ENCODE peak calls at places on chromosome 15, in five cellular contexts. One of them, this sample, is unnamed. For H3K27me3, the result is how much of the 10 kb centered on the place peaks cover.

GRCh38 chr15:78170848-78171773 is 21.9 kb downstream of the IDH3A start:
- DNase-seq in right atrium auricular region: no peak
- DNase-seq in heart left ventricle: no peak
- DNase-seq in psoas muscle: no peak
- DNase-seq in BJ: no peak
- DNase-seq in this sample: no peak

GRCh38 chr15:61556037-61556648 is 327.0 kb upstream of the RORA start:
- DNase-seq in right atrium auricular region: no peak
- DNase-seq in heart left ventricle: no peak
- DNase-seq in psoas muscle: no peak
- DNase-seq in BJ: no peak
- DNase-seq in this sample: no peak

GRCh38 chr15:43518073-43518761 is 809 bp downstream of the MAP1A start:
- DNase-seq in right atrium auricular region: peak
- DNase-seq in heart left ventricle: no peak
- DNase-seq in psoas muscle: no peak
- DNase-seq in BJ: no peak
- DNase-seq in this sample: no peak

GRCh38 chr15:85793641-85794597 is 806 bp downstream of the KLHL25 start:
- DNase-seq in right atrium auricular region: no peak
- DNase-seq in heart left ventricle: peak
- DNase-seq in psoas muscle: peak
- DNase-seq in BJ: no peak
- DNase-seq in this sample: no peak

GRCh38 chr15:78866824-78867223 is 5.9 kb upstream of the MORF4L1 start:
- DNase-seq in right atrium auricular region: no peak
- DNase-seq in heart left ventricle: no peak
- DNase-seq in psoas muscle: no peak
- DNase-seq in BJ: no peak
- DNase-seq in this sample: no peak

GRCh38 chr15:78092111-78093041 is at the start of gene SH2D7:
- DNase-seq in right atrium auricular region: no peak
- DNase-seq in heart left ventricle: peak
- DNase-seq in psoas muscle: no peak
- DNase-seq in BJ: no peak
- DNase-seq in this sample: no peak

GRCh38 chr15:47711654-47712053 is 5.7 kb upstream of the SEMA6D start:
- DNase-seq in right atrium auricular region: no peak
- DNase-seq in heart left ventricle: no peak
- DNase-seq in psoas muscle: no peak
- DNase-seq in BJ: no peak
- DNase-seq in this sample: no peak

GRCh38 chr15:92462771-92463170 is 69.1 kb downstream of the ST8SIA2 start:
- DNase-seq in right atrium auricular region: no peak
- DNase-seq in heart left ventricle: no peak
- DNase-seq in psoas muscle: no peak
- DNase-seq in BJ: no peak
- DNase-seq in this sample: no peak

GRCh38 chr15:80739919-80740318 is 39.3 kb upstream of the CEMIP start:
- DNase-seq in right atrium auricular region: no peak
- DNase-seq in heart left ventricle: no peak
- DNase-seq in psoas muscle: no peak
- DNase-seq in BJ: no peak
- DNase-seq in this sample: no peak

GRCh38 chr15:33215941-33216872 is 21.7 kb upstream of the FMN1 start:
- DNase-seq in right atrium auricular region: no peak
- DNase-seq in heart left ventricle: no peak
- DNase-seq in psoas muscle: no peak
- DNase-seq in BJ: no peak
- DNase-seq in this sample: no peak

GRCh38 chr15:60788514-60789091 is 309.7 kb upstream of the ICE2 start:
- DNase-seq in right atrium auricular region: no peak
- DNase-seq in heart left ventricle: no peak
- DNase-seq in psoas muscle: no peak
- DNase-seq in BJ: no peak
- DNase-seq in this sample: no peak

GRCh38 chr15:50117628-50118027 is 1.4 kb downstream of the ATP8B4 start:
- DNase-seq in right atrium auricular region: no peak
- DNase-seq in heart left ventricle: no peak
- DNase-seq in psoas muscle: no peak
- DNase-seq in BJ: no peak
- DNase-seq in this sample: no peak

GRCh38 chr15:27671794-27672438 is 427.2 kb downstream of the OCA2 start:
- DNase-seq in right atrium auricular region: no peak
- DNase-seq in heart left ventricle: no peak
- DNase-seq in psoas muscle: no peak
- DNase-seq in BJ: no peak
- DNase-seq in this sample: no peak
- H3K27me3 ChIP-seq in right atrium auricular region: under half
- H3K27me3 ChIP-seq in heart left ventricle: under half
- H3K27me3 ChIP-seq in psoas muscle: under half
- H3K27me3 ChIP-seq in BJ: under half
- H3K27me3 ChIP-seq in this sample: under half

GRCh38 chr15:40253179-40253790 is 14.4 kb downstream of the PAK6 start:
- DNase-seq in right atrium auricular region: no peak
- DNase-seq in heart left ventricle: no peak
- DNase-seq in psoas muscle: peak
- DNase-seq in BJ: no peak
- DNase-seq in this sample: no peak
- H3K27me3 ChIP-seq in right atrium auricular region: under half
- H3K27me3 ChIP-seq in heart left ventricle: under half
- H3K27me3 ChIP-seq in psoas muscle: under half
- H3K27me3 ChIP-seq in BJ: under half
- H3K27me3 ChIP-seq in this sample: half or more

GRCh38 chr15:76338555-76339301 is 2.2 kb downstream of the ISL2 start:
- DNase-seq in right atrium auricular region: no peak
- DNase-seq in heart left ventricle: no peak
- DNase-seq in psoas muscle: no peak
- DNase-seq in BJ: no peak
- DNase-seq in this sample: no peak
- H3K27me3 ChIP-seq in right atrium auricular region: half or more
- H3K27me3 ChIP-seq in heart left ventricle: half or more
- H3K27me3 ChIP-seq in psoas muscle: under half
- H3K27me3 ChIP-seq in BJ: under half
- H3K27me3 ChIP-seq in this sample: half or more

GRCh38 chr15:88382482-88382983 is 84.7 kb downstream of the MRPL46 start:
- DNase-seq in right atrium auricular region: no peak
- DNase-seq in heart left ventricle: no peak
- DNase-seq in psoas muscle: no peak
- DNase-seq in BJ: no peak
- DNase-seq in this sample: no peak
- H3K27me3 ChIP-seq in right atrium auricular region: under half
- H3K27me3 ChIP-seq in heart left ventricle: under half
- H3K27me3 ChIP-seq in psoas muscle: under half
- H3K27me3 ChIP-seq in BJ: under half
- H3K27me3 ChIP-seq in this sample: under half